ENCODE peak calls at places on chromosomes 5 and 9, in nine cellular contexts. U, Y, K, L, B, Z, H, V and R are unnamed samples. For H3K9me3, the result is how much of the 10 kb centered on the place peaks cover.

GRCh38 chr9:33017283-33018041 is 7.6 kb upstream of the DNAJA1 start:
- DNase-seq in L (no peak), U (no peak), K (no peak), Z (no peak), V (no peak), B (no peak), Y (no peak), H (no peak), R (no peak)

GRCh38 chr9:87732756-87733155 is 6.8 kb downstream of the CTSL start:
- DNase-seq in Y (no peak), L (no peak), U (no peak), V (no peak), B (no peak), K (no peak), Z (no peak), H (no peak), R (no peak)

GRCh38 chr5:36887532-36887931 is 11.0 kb downstream of the NIPBL start:
- DNase-seq in V (no peak), Z (no peak), Y (no peak), K (peak), B (no peak), L (no peak), U (no peak), H (no peak), R (no peak)

GRCh38 chr9:38214441-38214840 is 145.4 kb upstream of the SHB start:
- DNase-seq in Y (no peak), Z (no peak), U (no peak), B (no peak), L (no peak), V (no peak), H (peak), K (no peak), R (no peak)

GRCh38 chr5:37792976-37793328 is 46.9 kb downstream of the GDNF start:
- DNase-seq in V (no peak), K (peak), U (no peak), Y (no peak), L (no peak), H (no peak), B (peak), Z (no peak), R (no peak)

GRCh38 chr5:134114886-134115805 is 665 bp downstream of the TCF7 start:
- DNase-seq in U (peak), L (peak), Z (peak), H (peak), V (no peak), K (no peak), B (peak), Y (no peak), R (peak)

GRCh38 chr5:6597557-6597956 is 35.3 kb downstream of the NSUN2 start:
- DNase-seq in H (no peak), B (no peak), L (no peak), Z (no peak), K (no peak), U (no peak), V (no peak), Y (no peak), R (no peak)

GRCh38 chr5:90097082-90097477 is 312.5 kb downstream of the CETN3 start:
- DNase-seq in B (no peak), Y (no peak), V (no peak), H (no peak), K (no peak), L (no peak), Z (no peak), U (no peak), R (no peak)

GRCh38 chr5:93723005-93723404 is 18.4 kb downstream of the POU5F2 start:
- DNase-seq in H (no peak), Z (no peak), V (no peak), U (no peak), L (no peak), K (peak), Y (no peak), B (peak), R (no peak)

GRCh38 chr5:80668016-80668969 is 13.5 kb upstream of the DHFR start:
- DNase-seq in Y (no peak), U (no peak), Z (peak), B (no peak), K (no peak), H (peak), V (no peak), L (no peak), R (no peak)

GRCh38 chr5:150289551-150290390 is at the start of gene CAMK2A:
- DNase-seq in B (no peak), L (no peak), Z (no peak), U (no peak), Y (no peak), H (peak), V (no peak), K (no peak), R (no peak)

GRCh38 chr9:124286292-124286931 is 28.7 kb downstream of the NEK6 start:
- DNase-seq in B (peak), Z (no peak), K (no peak), L (no peak), U (peak), V (no peak), H (no peak), Y (no peak), R (no peak)

GRCh38 chr9:4196376-4196775 is 103.5 kb downstream of the GLIS3 start:
- DNase-seq in U (no peak), Z (no peak), B (no peak), K (peak), H (no peak), Y (no peak), L (no peak), V (no peak), R (no peak)

GRCh38 chr9:4197548-4197947 is 102.3 kb downstream of the GLIS3 start:
- DNase-seq in Y (no peak), U (no peak), V (no peak), K (peak), B (peak), H (peak), L (no peak), Z (no peak), R (no peak)

GRCh38 chr9:4196886-4197285 is 103.0 kb downstream of the GLIS3 start:
- DNase-seq in U (no peak), H (no peak), V (no peak), L (no peak), Y (no peak), K (peak), B (no peak), Z (no peak), R (no peak)

GRCh38 chr9:4193391-4193790 is 106.5 kb downstream of the GLIS3 start:
- DNase-seq in H (no peak), Z (no peak), L (no peak), B (no peak), V (no peak), U (no peak), K (peak), Y (no peak), R (no peak)

GRCh38 chr9:4195285-4195684 is 104.6 kb downstream of the GLIS3 start:
- DNase-seq in Z (no peak), L (no peak), Y (no peak), K (no peak), V (no peak), B (no peak), H (no peak), U (no peak), R (no peak)
- H3K9me3 ChIP-seq in Z (half or more), L (under half), Y (under half), K (under half), V (under half), B (under half), H (under half), U (under half), R (under half)

GRCh38 chr5:127210082-127210481 is 80.5 kb upstream of the MEGF10 start:
- DNase-seq in K (peak), V (no peak), B (no peak), L (no peak), U (no peak), Z (no peak), Y (no peak), H (no peak), R (no peak)
- H3K9me3 ChIP-seq in K (under half), V (under half), B (under half), L (under half), U (under half), Z (under half), Y (under half), H (under half), R (under half)

DNA sequence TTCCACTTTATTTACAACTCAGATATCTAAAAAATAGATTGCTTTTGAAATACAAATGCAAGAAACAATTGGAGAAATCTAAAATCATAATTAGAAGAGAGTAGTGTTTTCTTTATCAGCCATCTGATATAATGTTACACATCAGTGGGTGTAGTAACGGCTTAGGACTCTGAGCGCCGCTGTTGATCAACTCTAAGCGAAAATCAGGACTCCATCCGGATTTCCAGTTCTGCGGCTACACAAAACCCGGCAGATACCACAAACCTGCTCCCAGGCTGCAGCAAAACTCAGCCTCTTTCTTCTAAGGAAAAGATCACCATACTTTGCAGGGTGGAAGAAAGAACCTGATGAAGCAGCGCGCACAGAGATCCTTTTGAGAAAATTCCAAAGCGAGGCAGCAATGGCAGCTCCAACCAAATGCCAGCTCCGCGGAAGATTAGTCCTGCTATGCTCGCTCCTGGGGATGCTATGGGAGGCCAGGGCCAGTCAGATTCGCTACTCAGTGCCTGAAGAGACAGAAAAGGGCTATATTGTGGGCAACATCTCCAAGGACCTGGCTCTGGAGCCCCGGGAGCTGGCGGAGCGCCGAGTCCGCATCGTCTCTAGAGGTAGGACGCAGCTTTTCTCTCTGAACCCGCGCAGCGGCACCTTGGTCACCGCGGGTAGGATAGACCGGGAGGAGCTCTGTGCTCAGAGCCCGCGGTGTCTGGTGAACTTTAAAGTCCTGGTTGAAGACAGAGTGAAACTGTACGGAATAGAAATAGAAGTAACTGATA is at the start of gene PCDHGA9:
- DNase-seq in V (peak), B (peak), Z (peak), Y (no peak), H (no peak), K (peak), U (no peak), L (no peak), R (no peak)
- H3K9me3 ChIP-seq in V (half or more), B (under half), Z (half or more), Y (half or more), H (under half), K (half or more), U (under half), L (under half), R (under half)

GRCh38 chr5:141398608-141399007 is 861 bp downstream of the PCDHGB5 start:
- DNase-seq in V (no peak), Z (no peak), H (no peak), B (no peak), L (no peak), K (no peak), Y (no peak), U (no peak), R (no peak)

GRCh38 chr5:141399555-141400258 is 2.0 kb downstream of the PCDHGB5 start:
- DNase-seq in U (no peak), L (no peak), V (peak), Y (no peak), K (no peak), B (no peak), Z (no peak), H (no peak), R (no peak)

GRCh38 chr5:141403387-141403786 is 809 bp downstream of the PCDHGA9 start:
- DNase-seq in B (no peak), K (no peak), V (no peak), U (no peak), H (no peak), L (no peak), Y (no peak), Z (no peak), R (no peak)
- H3K9me3 ChIP-seq in B (under half), K (half or more), V (half or more), U (under half), H (under half), L (under half), Y (half or more), Z (half or more), R (under half)

GRCh38 chr5:1075555-1075881 is 36.3 kb downstream of the SLC12A7 start:
- DNase-seq in H (no peak), U (no peak), K (no peak), Z (no peak), L (no peak), B (no peak), V (no peak), Y (no peak), R (no peak)

GRCh38 chr5:1076406-1076805 is 35.5 kb downstream of the SLC12A7 start:
- DNase-seq in K (no peak), U (no peak), H (no peak), Y (no peak), B (no peak), L (no peak), V (no peak), Z (no peak), R (no peak)

GRCh38 chr5:1075931-1076330 is 35.9 kb downstream of the SLC12A7 start:
- DNase-seq in H (no peak), Y (no peak), B (no peak), V (no peak), Z (no peak), K (no peak), L (no peak), U (no peak), R (no peak)

GRCh38 chr5:1074226-1074625 is 37.6 kb downstream of the SLC12A7 start:
- DNase-seq in K (no peak), Z (no peak), L (no peak), V (no peak), B (no peak), H (no peak), U (no peak), Y (no peak), R (no peak)

DNA sequence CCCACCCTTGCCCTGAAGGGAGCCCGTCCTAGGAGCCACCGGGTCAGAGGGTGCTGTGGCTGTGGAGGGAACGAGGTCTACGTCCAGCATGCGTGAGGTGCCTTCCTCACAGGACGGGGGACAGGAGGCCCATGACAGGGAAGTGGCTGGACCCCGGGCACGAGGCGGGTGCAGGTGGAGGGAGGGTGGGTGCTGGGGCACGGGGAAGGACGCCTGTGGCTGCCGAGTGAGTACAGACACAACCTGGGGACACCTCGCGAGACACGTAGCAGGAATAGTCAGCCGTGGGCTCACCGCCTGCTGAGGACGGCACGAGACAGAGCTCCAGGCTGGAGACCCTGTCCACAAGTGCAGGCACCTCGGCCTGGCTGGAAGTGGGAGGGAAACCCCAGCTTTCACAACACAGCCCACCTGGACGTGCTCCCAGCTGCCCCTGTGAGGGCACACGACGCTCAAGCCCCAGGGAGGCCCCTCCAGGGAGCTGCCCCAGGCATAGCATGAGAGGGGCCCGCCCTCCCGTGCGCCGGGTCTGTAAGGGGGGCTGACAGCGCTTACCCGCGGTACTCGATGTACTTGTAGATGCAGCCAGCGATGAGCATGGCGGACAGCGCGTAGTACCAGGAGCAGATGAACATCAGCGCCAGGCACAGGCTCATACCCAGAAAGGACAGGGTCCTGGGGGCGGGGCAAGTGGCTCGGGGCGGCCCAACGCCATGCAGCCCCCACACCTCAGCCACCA is 36.9 kb downstream of the SLC12A7 start:
- DNase-seq in K (no peak), U (no peak), V (no peak), Y (no peak), Z (no peak), L (no peak), H (no peak), B (no peak), R (no peak)
- H3K9me3 ChIP-seq in K (under half), U (under half), V (under half), Y (under half), Z (under half), L (under half), H (under half), B (under half), R (under half)

GRCh38 chr5:50325237-50325832 is 115.8 kb downstream of the EMB start:
- DNase-seq in L (no peak), Y (no peak), H (no peak), V (no peak), K (no peak), Z (no peak), B (peak), U (peak), R (no peak)

GRCh38 chr5:50318220-50318619 is 122.9 kb downstream of the EMB start:
- DNase-seq in U (no peak), B (no peak), H (no peak), Z (no peak), L (no peak), Y (no peak), K (no peak), V (no peak), R (no peak)

DNA sequence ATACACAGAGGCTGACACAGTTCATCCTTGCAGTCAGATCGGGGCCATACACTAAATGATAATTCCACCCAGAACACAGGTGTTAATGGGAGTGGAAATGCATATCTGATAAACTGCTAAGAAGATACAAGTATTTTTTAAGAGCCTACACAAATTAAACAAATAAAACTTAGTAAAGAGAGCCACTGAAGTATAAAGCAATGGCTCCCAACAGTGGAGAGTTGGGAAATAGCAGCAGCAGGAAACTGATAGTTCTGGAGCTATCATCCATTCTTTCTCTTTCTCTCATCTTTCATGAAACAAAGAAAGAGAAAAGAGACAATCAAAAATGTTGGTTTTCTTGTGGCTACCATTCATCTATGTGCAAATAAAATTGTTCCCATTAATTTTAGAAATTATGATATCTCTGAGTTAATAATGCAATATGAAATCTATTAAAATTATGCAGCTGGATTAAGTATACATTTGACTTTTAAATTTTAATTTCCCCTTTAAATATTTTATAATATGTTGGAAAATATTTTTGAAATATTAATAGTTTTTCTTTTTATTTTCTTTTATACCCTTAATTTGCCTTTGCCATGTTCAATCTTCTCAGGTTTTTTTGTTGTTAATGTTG is 120.8 kb downstream of the EMB start:
- DNase-seq in U (no peak), V (no peak), Z (no peak), H (no peak), B (peak), Y (no peak), L (no peak), K (no peak), R (no peak)
- H3K9me3 ChIP-seq in U (under half), V (under half), Z (under half), H (half or more), B (under half), Y (under half), L (under half), K (under half), R (under half)

GRCh38 chr5:180251887-180252286 is 40.0 kb downstream of the MAPK9 start:
- DNase-seq in H (no peak), K (no peak), V (no peak), U (no peak), B (no peak), Z (no peak), Y (no peak), L (no peak), R (no peak)
- H3K9me3 ChIP-seq in H (half or more), K (half or more), V (half or more), U (under half), B (under half), Z (half or more), Y (half or more), L (half or more), R (under half)